ENCODE peak calls at places on chromosomes 16 and 17, in five cellular contexts. One of them, this sample, is unnamed. For H3K27me3, the result is how much of the 10 kb centered on the place peaks cover.

GRCh38 chr16:55530316-55530856 is 21.5 kb downstream of the LPCAT2 start:
- DNase-seq in upper lobe of right lung: no peak
- DNase-seq in GM23248: no peak
- DNase-seq in psoas muscle: no peak
- DNase-seq in esophagus squamous epithelium: no peak
- DNase-seq in this sample: no peak

GRCh38 chr17:31508310-31509094 is 117.0 kb downstream of the RAB11FIP4 start:
- DNase-seq in esophagus squamous epithelium: no peak
- DNase-seq in GM23248: peak
- DNase-seq in psoas muscle: peak
- DNase-seq in upper lobe of right lung: no peak
- DNase-seq in this sample: no peak

GRCh38 chr16:79823644-79824043 is 223.1 kb upstream of the MAF start:
- DNase-seq in psoas muscle: no peak
- DNase-seq in upper lobe of right lung: no peak
- DNase-seq in GM23248: no peak
- DNase-seq in esophagus squamous epithelium: no peak
- DNase-seq in this sample: no peak

GRCh38 chr16:54447606-54448440 is 161.2 kb upstream of the IRX3 start:
- DNase-seq in psoas muscle: no peak
- DNase-seq in GM23248: peak
- DNase-seq in esophagus squamous epithelium: no peak
- DNase-seq in upper lobe of right lung: no peak
- DNase-seq in this sample: no peak

GRCh38 chr16:58678716-58679115 is 5.9 kb downstream of the SLC38A7 start:
- DNase-seq in upper lobe of right lung: no peak
- DNase-seq in GM23248: peak
- DNase-seq in esophagus squamous epithelium: no peak
- DNase-seq in psoas muscle: peak
- DNase-seq in this sample: no peak

GRCh38 chr17:56679767-56680422 is 86.4 kb downstream of the NOG start:
- DNase-seq in psoas muscle: no peak
- DNase-seq in upper lobe of right lung: no peak
- DNase-seq in esophagus squamous epithelium: no peak
- DNase-seq in GM23248: peak
- DNase-seq in this sample: peak

GRCh38 chr17:40065041-40065770 is 2.4 kb downstream of the THRA start:
- DNase-seq in psoas muscle: no peak
- DNase-seq in esophagus squamous epithelium: no peak
- DNase-seq in upper lobe of right lung: no peak
- DNase-seq in GM23248: peak
- DNase-seq in this sample: peak

GRCh38 chr17:82418001-82418986 is at the start of the genes HEXD and OGFOD3:
- DNase-seq in upper lobe of right lung: peak
- DNase-seq in GM23248: peak
- DNase-seq in psoas muscle: peak
- DNase-seq in esophagus squamous epithelium: no peak
- DNase-seq in this sample: peak

GRCh38 chr17:61689610-61690180 is 98.7 kb upstream of the NACA2 start:
- DNase-seq in GM23248: peak
- DNase-seq in psoas muscle: no peak
- DNase-seq in esophagus squamous epithelium: no peak
- DNase-seq in upper lobe of right lung: no peak
- DNase-seq in this sample: no peak

GRCh38 chr16:8551388-8552332 is 38.7 kb downstream of the TMEM114 start:
- DNase-seq in esophagus squamous epithelium: no peak
- DNase-seq in psoas muscle: no peak
- DNase-seq in GM23248: no peak
- DNase-seq in upper lobe of right lung: no peak
- DNase-seq in this sample: no peak

GRCh38 chr17:13429201-13429600 is 172.5 kb downstream of the HS3ST3A1 start:
- DNase-seq in esophagus squamous epithelium: no peak
- DNase-seq in psoas muscle: no peak
- DNase-seq in GM23248: peak
- DNase-seq in upper lobe of right lung: no peak
- DNase-seq in this sample: peak

GRCh38 chr16:64975821-64976220 is 146.0 kb downstream of the CDH11 start:
- DNase-seq in upper lobe of right lung: no peak
- DNase-seq in esophagus squamous epithelium: no peak
- DNase-seq in GM23248: peak
- DNase-seq in psoas muscle: no peak
- DNase-seq in this sample: no peak

GRCh38 chr16:84048306-84048705 is 5.7 kb upstream of the SLC38A8 start:
- DNase-seq in psoas muscle: peak
- DNase-seq in GM23248: no peak
- DNase-seq in upper lobe of right lung: peak
- DNase-seq in esophagus squamous epithelium: no peak
- DNase-seq in this sample: no peak

GRCh38 chr16:72786606-72787005 is 261.3 kb downstream of the ZFHX3 start:
- DNase-seq in GM23248: no peak
- DNase-seq in upper lobe of right lung: no peak
- DNase-seq in psoas muscle: no peak
- DNase-seq in esophagus squamous epithelium: no peak
- DNase-seq in this sample: no peak

GRCh38 chr16:8861563-8862308 is 7.1 kb downstream of the CARHSP1 start:
- DNase-seq in upper lobe of right lung: no peak
- DNase-seq in esophagus squamous epithelium: no peak
- DNase-seq in GM23248: peak
- DNase-seq in psoas muscle: peak
- DNase-seq in this sample: no peak

GRCh38 chr17:28327031-28327607 is 8.1 kb downstream of the TMEM97 start:
- DNase-seq in psoas muscle: no peak
- DNase-seq in upper lobe of right lung: no peak
- DNase-seq in GM23248: peak
- DNase-seq in esophagus squamous epithelium: no peak
- DNase-seq in this sample: no peak

GRCh38 chr17:50469005-50469605 is 425 bp upstream of the CHAD start:
- DNase-seq in upper lobe of right lung: no peak
- DNase-seq in GM23248: peak
- DNase-seq in psoas muscle: peak
- DNase-seq in esophagus squamous epithelium: no peak
- DNase-seq in this sample: peak

GRCh38 chr17:29572691-29573557 is 4.4 kb downstream of the TP53I13 start:
- DNase-seq in GM23248: peak
- DNase-seq in psoas muscle: peak
- DNase-seq in esophagus squamous epithelium: no peak
- DNase-seq in upper lobe of right lung: peak
- DNase-seq in this sample: no peak

GRCh38 chr16:69894675-69895074 is 56.5 kb upstream of the CLEC18A start:
- DNase-seq in esophagus squamous epithelium: no peak
- DNase-seq in upper lobe of right lung: no peak
- DNase-seq in psoas muscle: no peak
- DNase-seq in GM23248: no peak
- DNase-seq in this sample: no peak

GRCh38 chr17:33976816-33977215 is 278.3 kb upstream of the CCL2 start:
- DNase-seq in esophagus squamous epithelium: no peak
- DNase-seq in upper lobe of right lung: no peak
- DNase-seq in psoas muscle: no peak
- DNase-seq in GM23248: no peak
- DNase-seq in this sample: peak

GRCh38 chr17:64492481-64493109 is 4.3 kb downstream of the POLG2 start:
- DNase-seq in psoas muscle: no peak
- DNase-seq in esophagus squamous epithelium: no peak
- DNase-seq in GM23248: peak
- DNase-seq in upper lobe of right lung: no peak
- DNase-seq in this sample: no peak

GRCh38 chr17:81427446-81428120 is 32.3 kb downstream of the BAHCC1 start:
- DNase-seq in esophagus squamous epithelium: no peak
- DNase-seq in upper lobe of right lung: peak
- DNase-seq in psoas muscle: peak
- DNase-seq in GM23248: no peak
- DNase-seq in this sample: peak

GRCh38 chr17:63919311-63919723 is 678 bp upstream of the GH1 start:
- DNase-seq in GM23248: peak
- DNase-seq in upper lobe of right lung: no peak
- DNase-seq in psoas muscle: peak
- DNase-seq in esophagus squamous epithelium: no peak
- DNase-seq in this sample: peak

GRCh38 chr17:34567665-34568064 is 11.7 kb upstream of the TMEM132E start:
- DNase-seq in esophagus squamous epithelium: no peak
- DNase-seq in GM23248: no peak
- DNase-seq in upper lobe of right lung: no peak
- DNase-seq in psoas muscle: no peak
- DNase-seq in this sample: no peak

GRCh38 chr17:48070195-48070594 is 22.0 kb downstream of the NFE2L1 start:
- DNase-seq in upper lobe of right lung: no peak
- DNase-seq in GM23248: no peak
- DNase-seq in esophagus squamous epithelium: no peak
- DNase-seq in psoas muscle: no peak
- DNase-seq in this sample: no peak

GRCh38 chr17:81980752-81981239 is 3.4 kb downstream of the ASPSCR1 start:
- DNase-seq in upper lobe of right lung: no peak
- DNase-seq in esophagus squamous epithelium: no peak
- DNase-seq in GM23248: no peak
- DNase-seq in psoas muscle: no peak
- DNase-seq in this sample: no peak

GRCh38 chr16:12655530-12655929 is 148.2 kb downstream of the CPPED1 start:
- DNase-seq in esophagus squamous epithelium: no peak
- DNase-seq in psoas muscle: no peak
- DNase-seq in upper lobe of right lung: no peak
- DNase-seq in GM23248: no peak
- DNase-seq in this sample: no peak

DNA sequence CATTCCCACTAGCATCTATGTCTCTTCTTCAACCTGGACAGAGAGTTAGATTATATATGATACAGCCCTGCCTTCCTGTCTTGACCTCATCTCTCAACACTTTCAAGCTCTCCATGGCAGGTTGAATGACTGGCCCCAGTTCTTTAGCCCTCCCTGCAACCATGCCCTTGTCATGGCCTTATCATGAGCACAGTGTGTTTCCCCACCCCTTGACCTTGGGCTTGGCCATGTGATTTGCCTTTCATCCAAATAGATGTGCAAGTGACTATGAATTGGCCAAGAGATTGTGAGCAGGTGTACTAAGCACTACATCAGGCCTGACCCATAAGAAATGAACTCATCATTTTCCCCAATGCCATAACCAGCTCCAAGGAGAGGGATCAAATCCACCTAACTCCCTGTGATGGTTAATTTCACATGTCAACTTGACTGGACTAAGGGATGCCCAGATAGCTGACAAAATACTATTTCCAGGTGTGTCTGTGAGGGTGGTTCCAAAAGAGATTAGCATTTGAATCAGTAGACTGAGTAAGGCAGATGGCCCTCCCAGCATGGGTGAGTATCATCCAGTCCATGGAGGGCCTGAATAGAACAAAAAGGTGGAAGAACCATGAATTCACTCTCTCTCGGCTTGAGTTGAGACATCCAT is 97.4 kb downstream of the SLC39A11 start:
- DNase-seq in psoas muscle: no peak
- DNase-seq in esophagus squamous epithelium: no peak
- DNase-seq in GM23248: no peak
- DNase-seq in upper lobe of right lung: no peak
- DNase-seq in this sample: no peak
- H3K27ac ChIP-seq in psoas muscle: no peak
- H3K27ac ChIP-seq in esophagus squamous epithelium: no peak
- H3K27ac ChIP-seq in GM23248: no peak
- H3K27ac ChIP-seq in upper lobe of right lung: no peak
- H3K27ac ChIP-seq in this sample: no peak

DNA sequence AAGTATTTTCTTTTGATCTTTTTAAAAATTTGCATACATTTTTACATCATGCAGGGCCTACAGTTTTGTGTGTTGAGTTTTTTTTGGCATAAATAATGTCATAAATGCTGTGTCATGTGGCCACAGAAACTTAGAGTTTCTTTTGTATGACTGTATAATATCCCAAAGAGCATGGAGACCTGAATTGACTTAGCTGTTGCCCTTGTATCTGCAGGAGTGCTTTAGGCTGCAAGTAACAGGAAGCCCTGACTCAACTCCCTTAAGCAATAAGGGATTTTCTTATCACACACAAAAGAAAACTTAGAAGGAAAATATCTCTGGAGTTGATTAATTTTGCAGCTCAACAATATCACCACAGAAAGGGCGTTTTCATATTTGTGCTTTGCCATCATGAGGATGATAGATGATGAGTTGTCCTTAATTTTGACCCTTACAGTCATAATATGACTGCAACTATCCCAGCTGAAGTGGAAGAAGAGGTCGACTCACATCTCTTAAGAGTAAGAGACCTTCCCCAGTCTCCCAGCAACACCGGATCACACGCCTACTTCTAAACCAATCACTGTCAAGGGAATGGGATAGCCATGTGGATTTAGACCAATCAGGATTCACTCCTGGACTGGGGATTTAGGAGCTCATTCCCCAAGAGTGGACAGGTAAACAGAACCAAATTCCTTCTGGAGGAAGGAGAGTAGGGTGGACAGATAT is 138.9 kb downstream of the GSG1L start:
- DNase-seq in upper lobe of right lung: no peak
- DNase-seq in esophagus squamous epithelium: no peak
- DNase-seq in GM23248: no peak
- DNase-seq in psoas muscle: no peak
- DNase-seq in this sample: no peak
- H3K27me3 ChIP-seq in upper lobe of right lung: under half
- H3K27me3 ChIP-seq in esophagus squamous epithelium: under half
- H3K27me3 ChIP-seq in GM23248: under half
- H3K27me3 ChIP-seq in psoas muscle: under half
- H3K27me3 ChIP-seq in this sample: under half

DNA sequence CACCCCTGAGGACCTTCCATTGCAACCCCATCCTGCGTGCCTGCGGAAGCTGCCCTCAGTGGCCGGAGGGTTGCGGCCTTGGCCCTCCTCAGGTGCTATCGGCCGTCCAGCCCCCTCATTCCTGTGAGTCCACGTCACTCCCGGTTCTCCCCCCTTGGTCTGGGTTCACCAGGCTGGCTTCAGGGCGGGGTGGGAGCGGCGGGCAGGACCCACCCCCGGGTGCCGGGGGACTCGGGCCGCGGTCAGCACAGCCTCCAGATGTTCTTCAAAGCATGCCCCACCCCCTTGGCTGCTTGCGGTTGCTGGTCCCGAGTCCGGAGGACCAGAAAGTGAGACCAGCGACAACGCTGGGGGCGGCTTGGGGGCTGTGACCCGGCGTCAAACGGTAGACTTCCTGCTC is 4.4 kb downstream of the ZNF469 start:
- DNase-seq in psoas muscle: peak
- DNase-seq in upper lobe of right lung: no peak
- DNase-seq in GM23248: peak
- DNase-seq in esophagus squamous epithelium: no peak
- DNase-seq in this sample: no peak
- H3K27ac ChIP-seq in psoas muscle: no peak
- H3K27ac ChIP-seq in upper lobe of right lung: peak
- H3K27ac ChIP-seq in GM23248: no peak
- H3K27ac ChIP-seq in esophagus squamous epithelium: no peak
- H3K27ac ChIP-seq in this sample: no peak

GRCh38 chr17:8122391-8122922 is 1.4 kb downstream of the HES7 start:
- DNase-seq in esophagus squamous epithelium: no peak
- DNase-seq in psoas muscle: no peak
- DNase-seq in upper lobe of right lung: no peak
- DNase-seq in GM23248: peak
- DNase-seq in this sample: peak

GRCh38 chr17:8120520-8121443 is 2.5 kb upstream of the ALOXE3 start:
- DNase-seq in GM23248: peak
- DNase-seq in upper lobe of right lung: peak
- DNase-seq in esophagus squamous epithelium: no peak
- DNase-seq in psoas muscle: peak
- DNase-seq in this sample: peak

GRCh38 chr17:8122923-8123694 is 797 bp downstream of the HES7 start:
- DNase-seq in psoas muscle: peak
- DNase-seq in upper lobe of right lung: no peak
- DNase-seq in GM23248: peak
- DNase-seq in esophagus squamous epithelium: no peak
- DNase-seq in this sample: peak

GRCh38 chr17:8119575-8120519 is 1.5 kb upstream of the ALOXE3 start:
- DNase-seq in psoas muscle: peak
- DNase-seq in GM23248: peak
- DNase-seq in esophagus squamous epithelium: no peak
- DNase-seq in upper lobe of right lung: peak
- DNase-seq in this sample: peak

GRCh38 chr17:8121531-8122390 is 2.1 kb downstream of the HES7 start:
- DNase-seq in esophagus squamous epithelium: no peak
- DNase-seq in upper lobe of right lung: no peak
- DNase-seq in psoas muscle: peak
- DNase-seq in GM23248: peak
- DNase-seq in this sample: peak
- H3K27me3 ChIP-seq in esophagus squamous epithelium: under half
- H3K27me3 ChIP-seq in upper lobe of right lung: under half
- H3K27me3 ChIP-seq in psoas muscle: under half
- H3K27me3 ChIP-seq in GM23248: under half
- H3K27me3 ChIP-seq in this sample: under half